ENCODE peak calls at places on chromosomes 5 and 9, in four cellular contexts. M is IMR-90, J is neuronal stem cell, S is H1. E is an unnamed sample.

GRCh38 chr5:172284275-172284971 is 859 bp upstream of the UBTD2 start:
- DNase-seq in M (no peak), J (no peak), S (no peak), E (no peak)

GRCh38 chr5:124519396-124519795 is 227.0 kb downstream of the ZNF608 start:
- DNase-seq in M (peak), J (no peak), S (no peak), E (peak)

GRCh38 chr9:114285166-114285867 is 37.6 kb upstream of the ORM1 start:
- DNase-seq in M (peak), J (no peak), S (no peak), E (peak)

GRCh38 chr5:93681432-93681831 is 60.0 kb downstream of the POU5F2 start:
- DNase-seq in S (no peak), M (no peak), J (no peak), E (no peak)

GRCh38 chr9:278651-279050 is 64.0 kb downstream of the DOCK8 start:
- DNase-seq in M (no peak), J (no peak), S (no peak), E (no peak)

GRCh38 chr9:35398651-35399335 is 91.1 kb upstream of the RUSC2 start:
- DNase-seq in S (no peak), J (no peak), M (no peak), E (no peak)

GRCh38 chr5:32566319-32567111 is 18.8 kb upstream of the SUB1 start:
- DNase-seq in S (no peak), M (no peak), J (no peak), E (no peak)

GRCh38 chr9:82456621-82457020 is 468.0 kb downstream of the SPATA31D1 start:
- DNase-seq in M (peak), S (no peak), J (no peak), E (peak)

GRCh38 chr5:3119435-3119834 is 368.0 kb upstream of the IRX2 start:
- DNase-seq in J (no peak), S (no peak), M (no peak), E (no peak)

GRCh38 chr5:136199408-136199807 is 6.4 kb upstream of the SMIM32 start:
- DNase-seq in J (no peak), S (no peak), M (no peak), E (no peak)

GRCh38 chr5:9046756-9047481 is 499.0 kb downstream of the SEMA5A start:
- DNase-seq in S (no peak), J (no peak), M (peak), E (peak)

GRCh38 chr5:142446131-142446959 is 121.5 kb upstream of the SPRY4 start:
- DNase-seq in M (peak), S (no peak), J (no peak), E (peak)

GRCh38 chr9:96080364-96080763 is 204.9 kb downstream of the ERCC6L2 start:
- DNase-seq in M (no peak), S (no peak), J (no peak), E (no peak)

GRCh38 chr5:127492854-127493738 is 24.3 kb upstream of the PRRC1 start:
- DNase-seq in M (peak), J (peak), S (no peak), E (peak)

GRCh38 chr9:13718086-13718485 is 438.6 kb upstream of the MPDZ start:
- DNase-seq in J (no peak), M (peak), S (no peak), E (no peak)

GRCh38 chr5:135543151-135543818 is 7.5 kb upstream of the NEUROG1 start:
- DNase-seq in S (no peak), M (no peak), J (peak), E (no peak)

GRCh38 chr5:140966293-140967225 is at the start of gene PCDHAC2:
- DNase-seq in S (no peak), M (no peak), J (peak), E (peak)

GRCh38 chr5:180797256-180798192 is 5.1 kb downstream of the MGAT1 start:
- DNase-seq in J (no peak), S (no peak), M (no peak), E (no peak)

GRCh38 chr9:135702002-135702721 is at the start of gene KCNT1:
- DNase-seq in M (peak), J (peak), S (no peak), E (peak)

GRCh38 chr5:74316064-74316586 is 324.4 kb downstream of the ENC1 start:
- DNase-seq in S (peak), M (peak), J (no peak), E (peak)

GRCh38 chr5:116652903-116653302 is 78.3 kb upstream of the SEMA6A start:
- DNase-seq in J (peak), S (no peak), M (no peak), E (peak)

GRCh38 chr5:116650964-116651363 is 76.3 kb upstream of the SEMA6A start:
- DNase-seq in J (no peak), M (no peak), S (no peak), E (no peak)

GRCh38 chr5:116652196-116652729 is 77.6 kb upstream of the SEMA6A start:
- DNase-seq in J (peak), M (peak), S (peak), E (peak)

GRCh38 chr5:116650544-116650943 is 75.9 kb upstream of the SEMA6A start:
- DNase-seq in J (no peak), M (no peak), S (no peak), E (no peak)

DNA sequence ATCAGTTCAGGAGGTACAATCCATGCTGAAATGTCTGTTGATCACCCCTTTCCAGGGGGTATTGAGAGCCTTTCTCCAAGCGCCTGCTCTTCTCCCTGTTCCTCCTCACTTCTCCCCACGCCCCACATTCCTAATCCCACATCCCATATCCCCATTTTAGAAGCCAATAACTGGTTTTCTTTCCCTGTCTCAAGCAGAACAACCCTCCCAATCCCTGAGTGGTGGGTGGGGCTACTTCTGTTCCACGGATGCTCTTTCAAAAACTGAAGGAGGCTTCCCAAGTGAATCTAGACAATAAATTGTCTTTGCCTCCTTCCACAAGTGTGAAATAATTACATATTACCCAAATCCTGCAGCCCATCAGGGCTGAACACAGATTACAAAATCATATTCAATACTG is 77.0 kb upstream of the SEMA6A start:
- DNase-seq in J (no peak), S (no peak), M (no peak), E (no peak)
- H3K14ac ChIP-seq in J (no peak), S (no peak), M (no peak), E (no peak)

GRCh38 chr5:179530069-179530998 is 20.0 kb upstream of the RUFY1 start:
- DNase-seq in M (no peak), J (peak), S (no peak), E (peak)
- H4K8ac ChIP-seq in M (no peak), J (peak), S (peak), E (peak)

GRCh38 chr5:151757233-151758140 is 944 bp downstream of the ATOX1 start:
- DNase-seq in S (no peak), M (no peak), J (no peak), E (peak)
- H3K14ac ChIP-seq in S (no peak), M (peak), J (no peak), E (peak)

GRCh38 chr5:56414056-56414455 is 180.9 kb upstream of the ANKRD55 start:
- DNase-seq in J (no peak), S (no peak), M (no peak), E (no peak)

GRCh38 chr5:56415356-56415765 is 182.2 kb upstream of the ANKRD55 start:
- DNase-seq in M (peak), S (no peak), J (no peak), E (peak)

GRCh38 chr5:56410696-56411095 is 177.6 kb upstream of the ANKRD55 start:
- DNase-seq in M (no peak), S (no peak), J (no peak), E (no peak)

GRCh38 chr5:56409331-56410190 is 176.4 kb upstream of the ANKRD55 start:
- DNase-seq in S (no peak), J (no peak), M (peak), E (peak)

GRCh38 chr5:56412601-56413379 is 179.7 kb upstream of the ANKRD55 start:
- DNase-seq in S (no peak), M (no peak), J (no peak), E (peak)
- H4K8ac ChIP-seq in S (no peak), M (peak), J (no peak), E (peak)

GRCh38 chr5:177425801-177426565 is 493 bp upstream of the GRK6 start:
- DNase-seq in S (peak), J (peak), M (peak), E (peak)
- H3K14ac ChIP-seq in S (no peak), J (no peak), M (peak), E (no peak)

DNA sequence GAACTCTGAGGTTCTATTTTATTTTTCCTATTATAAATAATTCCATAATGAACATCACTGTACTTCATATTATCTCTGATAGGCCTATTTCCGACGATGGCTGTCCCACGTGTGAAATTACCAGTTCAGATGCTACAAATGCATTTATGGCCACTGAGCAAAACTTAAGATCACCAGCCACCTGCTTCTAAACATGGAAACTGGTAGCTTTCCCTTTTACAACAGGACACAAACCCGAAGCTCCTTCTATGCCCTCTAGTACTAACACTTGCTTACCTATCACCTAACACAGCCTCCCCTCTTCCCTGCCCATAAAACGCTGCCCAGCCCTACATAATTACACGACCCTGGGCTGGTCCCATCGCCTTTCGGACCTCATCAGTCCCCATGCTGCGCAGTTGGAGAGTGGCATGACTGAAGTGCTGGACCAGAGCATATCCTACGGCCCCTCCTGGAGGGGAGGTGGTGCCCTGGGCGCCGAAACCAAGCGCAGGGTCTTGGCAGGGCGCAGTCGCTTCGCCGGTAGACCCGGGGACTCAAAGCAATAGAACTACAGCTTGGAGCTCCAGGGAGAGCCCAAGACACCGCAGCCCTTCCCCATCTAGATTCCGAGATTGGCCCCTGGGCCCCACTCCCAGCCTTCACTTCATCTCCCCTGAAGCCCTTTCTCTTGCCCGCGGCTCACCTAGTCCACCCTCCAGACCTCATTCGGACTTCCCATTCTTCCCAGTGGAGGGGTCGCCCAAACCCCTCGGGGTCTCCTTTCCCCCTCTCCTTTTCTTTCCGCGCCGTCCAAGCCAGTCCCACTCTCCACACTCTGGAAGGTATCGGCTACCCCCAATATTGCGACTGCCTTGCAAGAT is 1.0 kb upstream of the SAP30L start:
- DNase-seq in S (no peak), J (no peak), M (no peak), E (peak)
- H4K8ac ChIP-seq in S (no peak), J (no peak), M (peak), E (peak)